ENCODE peak calls at places on chromosomes 3 and 15, in eight cellular contexts. One of them, this sample, is unnamed.
A peak's percentile ranks its signal among the peaks of the same experiment; 100 is the strongest.

GRCh38 chr3:49164983-49165720 is 979 bp downstream of the CCDC71 start:
- DNase-seq in A549: no peak
- DNase-seq in HCT116: no peak
- DNase-seq in SK-N-SH: peak; percentile 45
- DNase-seq in K562: no peak
- DNase-seq in GM12878: no peak
- DNase-seq in HepG2: no peak
- DNase-seq in H1: no peak
- DNase-seq in this sample: no peak

GRCh38 chr3:133868166-133868565 is 27.5 kb downstream of the RAB6B start:
- DNase-seq in A549: no peak
- DNase-seq in HCT116: no peak
- DNase-seq in SK-N-SH: no peak
- DNase-seq in K562: no peak
- DNase-seq in GM12878: no peak
- DNase-seq in HepG2: no peak
- DNase-seq in H1: no peak
- DNase-seq in this sample: no peak

GRCh38 chr3:128498901-128499530 is 6.0 kb upstream of the GATA2 start:
- DNase-seq in A549: no peak
- DNase-seq in HCT116: no peak
- DNase-seq in SK-N-SH: no peak
- DNase-seq in K562: no peak
- DNase-seq in GM12878: no peak
- DNase-seq in HepG2: no peak
- DNase-seq in H1: peak; percentile 31
- DNase-seq in this sample: no peak

GRCh38 chr15:78056714-78057269 is 20.7 kb downstream of the TBC1D2B start:
- DNase-seq in A549: no peak
- DNase-seq in HCT116: no peak
- DNase-seq in SK-N-SH: no peak
- DNase-seq in K562: no peak
- DNase-seq in GM12878: no peak
- DNase-seq in HepG2: no peak
- DNase-seq in H1: no peak
- DNase-seq in this sample: peak; percentile 45

GRCh38 chr3:129233538-129233937 is 15.9 kb upstream of the COPG1 start:
- DNase-seq in A549: no peak
- DNase-seq in HCT116: no peak
- DNase-seq in SK-N-SH: no peak
- DNase-seq in K562: no peak
- DNase-seq in GM12878: peak; percentile 91
- DNase-seq in HepG2: no peak
- DNase-seq in H1: no peak
- DNase-seq in this sample: no peak

GRCh38 chr3:123489400-123490004 is 40.6 kb upstream of the ADCY5 start:
- DNase-seq in A549: peak; percentile 60
- DNase-seq in HCT116: peak; percentile 29
- DNase-seq in SK-N-SH: peak; percentile 83
- DNase-seq in K562: peak; percentile 72
- DNase-seq in GM12878: no peak
- DNase-seq in HepG2: peak; percentile 27
- DNase-seq in H1: peak; percentile 96
- DNase-seq in this sample: peak; percentile 56

GRCh38 chr3:106699093-106699492 is 678.1 kb upstream of the CCDC54 start:
- DNase-seq in A549: no peak
- DNase-seq in HCT116: no peak
- DNase-seq in SK-N-SH: no peak
- DNase-seq in K562: no peak
- DNase-seq in GM12878: no peak
- DNase-seq in HepG2: no peak
- DNase-seq in H1: no peak
- DNase-seq in this sample: no peak

GRCh38 chr3:142916611-142917010 is 27.7 kb upstream of the PCOLCE2 start:
- DNase-seq in A549: no peak
- DNase-seq in HCT116: no peak
- DNase-seq in SK-N-SH: no peak
- DNase-seq in K562: no peak
- DNase-seq in GM12878: no peak
- DNase-seq in HepG2: no peak
- DNase-seq in H1: no peak
- DNase-seq in this sample: no peak

GRCh38 chr3:195176776-195177175 is 94.2 kb downstream of the XXYLT1 start:
- DNase-seq in A549: no peak
- DNase-seq in HCT116: no peak
- DNase-seq in SK-N-SH: no peak
- DNase-seq in K562: no peak
- DNase-seq in GM12878: no peak
- DNase-seq in HepG2: no peak
- DNase-seq in H1: no peak
- DNase-seq in this sample: no peak

GRCh38 chr15:63575312-63575711 is 21.9 kb upstream of the FBXL22 start:
- DNase-seq in A549: no peak
- DNase-seq in HCT116: no peak
- DNase-seq in SK-N-SH: no peak
- DNase-seq in K562: no peak
- DNase-seq in GM12878: no peak
- DNase-seq in HepG2: no peak
- DNase-seq in H1: no peak
- DNase-seq in this sample: no peak

GRCh38 chr15:81379269-81379668 is 5.3 kb upstream of the TMC3 start:
- DNase-seq in A549: no peak
- DNase-seq in HCT116: no peak
- DNase-seq in SK-N-SH: no peak
- DNase-seq in K562: no peak
- DNase-seq in GM12878: no peak
- DNase-seq in HepG2: no peak
- DNase-seq in H1: no peak
- DNase-seq in this sample: no peak

GRCh38 chr3:38354588-38355344 is 8.2 kb downstream of the XYLB start:
- DNase-seq in A549: no peak
- DNase-seq in HCT116: no peak
- DNase-seq in SK-N-SH: no peak
- DNase-seq in K562: no peak
- DNase-seq in GM12878: no peak
- DNase-seq in HepG2: no peak
- DNase-seq in H1: no peak
- DNase-seq in this sample: peak; percentile 68

GRCh38 chr3:10758304-10759037 is 57.6 kb upstream of the SLC6A11 start:
- DNase-seq in A549: peak; percentile 87
- DNase-seq in HCT116: peak; percentile 51
- DNase-seq in SK-N-SH: peak; percentile 86
- DNase-seq in K562: peak; percentile 84
- DNase-seq in GM12878: peak; percentile 16
- DNase-seq in HepG2: peak; percentile 60
- DNase-seq in H1: peak; percentile 69
- DNase-seq in this sample: peak; percentile 66

GRCh38 chr3:167913218-167913902 is 177.8 kb downstream of the SERPINI1 start:
- DNase-seq in A549: peak; percentile 2
- DNase-seq in HCT116: peak; percentile 31
- DNase-seq in SK-N-SH: peak; percentile 10
- DNase-seq in K562: no peak
- DNase-seq in GM12878: no peak
- DNase-seq in HepG2: no peak
- DNase-seq in H1: no peak
- DNase-seq in this sample: peak; percentile 3

GRCh38 chr3:10238330-10238995 is 9.8 kb upstream of the TATDN2 start:
- DNase-seq in A549: no peak
- DNase-seq in HCT116: no peak
- DNase-seq in SK-N-SH: no peak
- DNase-seq in K562: peak; percentile 39
- DNase-seq in GM12878: no peak
- DNase-seq in HepG2: no peak
- DNase-seq in H1: no peak
- DNase-seq in this sample: no peak

GRCh38 chr3:36906504-36907149 is 38.2 kb downstream of the TRANK1 start:
- DNase-seq in A549: no peak
- DNase-seq in HCT116: no peak
- DNase-seq in SK-N-SH: no peak
- DNase-seq in K562: no peak
- DNase-seq in GM12878: no peak
- DNase-seq in HepG2: no peak
- DNase-seq in H1: no peak
- DNase-seq in this sample: peak; percentile 67
- TF ChIP-seq RAD21 in A549: no peak
- TF ChIP-seq RAD21 in HCT116: no peak
- TF ChIP-seq RAD21 in SK-N-SH: no peak
- TF ChIP-seq RAD21 in K562: no peak
- TF ChIP-seq RAD21 in GM12878: no peak
- TF ChIP-seq RAD21 in HepG2: no peak
- TF ChIP-seq RAD21 in H1: no peak
- TF ChIP-seq RAD21 in this sample: no peak

GRCh38 chr15:67105065-67105951 is 39.9 kb downstream of the SMAD3 start:
- DNase-seq in A549: peak; percentile 97
- DNase-seq in HCT116: peak; percentile 90
- DNase-seq in SK-N-SH: no peak
- DNase-seq in K562: no peak
- DNase-seq in GM12878: no peak
- DNase-seq in HepG2: peak; percentile 93
- DNase-seq in H1: no peak
- DNase-seq in this sample: peak; percentile 99

GRCh38 chr15:67106764-67107013 is 41.3 kb downstream of the SMAD3 start:
- DNase-seq in A549: no peak
- DNase-seq in HCT116: no peak
- DNase-seq in SK-N-SH: no peak
- DNase-seq in K562: no peak
- DNase-seq in GM12878: no peak
- DNase-seq in HepG2: no peak
- DNase-seq in H1: no peak
- DNase-seq in this sample: no peak

GRCh38 chr15:67104453-67104852 is 39.1 kb downstream of the SMAD3 start:
- DNase-seq in A549: no peak
- DNase-seq in HCT116: no peak
- DNase-seq in SK-N-SH: no peak
- DNase-seq in K562: no peak
- DNase-seq in GM12878: no peak
- DNase-seq in HepG2: no peak
- DNase-seq in H1: no peak
- DNase-seq in this sample: no peak

GRCh38 chr15:67107014-67107812 is 41.8 kb downstream of the SMAD3 start:
- DNase-seq in A549: peak; percentile 99
- DNase-seq in HCT116: peak; percentile 99
- DNase-seq in SK-N-SH: no peak
- DNase-seq in K562: peak; percentile 53
- DNase-seq in GM12878: no peak
- DNase-seq in HepG2: peak; percentile 65
- DNase-seq in H1: no peak
- DNase-seq in this sample: peak; percentile 100

DNA sequence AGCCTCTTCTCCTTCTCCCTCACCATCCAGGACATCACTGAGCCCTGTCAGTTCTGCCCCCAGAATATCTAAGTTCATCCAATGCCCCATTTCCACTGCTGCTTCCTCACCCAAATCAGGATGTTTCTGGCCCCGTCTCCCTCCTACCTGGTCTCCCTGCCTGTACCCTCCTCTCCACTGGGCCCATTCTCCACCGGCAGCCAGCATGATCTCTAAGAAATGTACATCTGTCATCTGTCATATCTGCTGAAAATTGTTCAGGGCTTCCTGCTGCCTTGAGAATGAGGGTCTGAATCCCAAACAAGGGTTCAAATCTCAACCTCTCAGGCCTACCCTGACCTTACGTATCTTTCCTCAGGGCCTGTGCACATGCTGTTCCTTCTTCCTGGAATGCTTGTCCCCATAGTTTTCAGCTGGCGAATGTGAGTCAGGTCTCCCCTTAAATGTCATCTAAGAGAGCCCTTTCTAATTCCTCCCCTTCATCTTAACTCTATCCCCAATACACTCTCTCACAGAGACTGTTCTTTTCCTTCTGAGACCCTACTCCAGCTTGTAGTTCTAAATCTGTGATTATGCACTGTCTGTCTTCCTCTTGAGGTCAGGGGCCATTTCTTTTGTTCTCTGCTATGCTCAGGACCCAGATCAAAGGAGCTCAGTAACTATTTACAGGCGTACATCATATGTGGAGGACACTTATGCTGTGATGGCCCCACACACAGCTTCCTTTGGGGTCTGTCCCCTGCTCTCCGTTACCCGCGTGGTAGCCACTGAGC is 40.8 kb downstream of the SMAD3 start:
- DNase-seq in A549: no peak
- DNase-seq in HCT116: no peak
- DNase-seq in SK-N-SH: no peak
- DNase-seq in K562: no peak
- DNase-seq in GM12878: no peak
- DNase-seq in HepG2: no peak
- DNase-seq in H1: no peak
- DNase-seq in this sample: no peak
- TF ChIP-seq CTCF in A549: no peak
- TF ChIP-seq CTCF in HCT116: no peak
- TF ChIP-seq CTCF in SK-N-SH: no peak
- TF ChIP-seq CTCF in K562: no peak
- TF ChIP-seq CTCF in GM12878: no peak
- TF ChIP-seq CTCF in HepG2: no peak
- TF ChIP-seq CTCF in H1: no peak
- TF ChIP-seq CTCF in this sample: no peak

GRCh38 chr3:131541288-131541687 is 38.5 kb upstream of the MRPL3 start:
- DNase-seq in A549: no peak
- DNase-seq in HCT116: no peak
- DNase-seq in SK-N-SH: no peak
- DNase-seq in K562: no peak
- DNase-seq in GM12878: no peak
- DNase-seq in HepG2: no peak
- DNase-seq in H1: no peak
- DNase-seq in this sample: no peak

GRCh38 chr3:131540143-131540542 is 37.4 kb upstream of the MRPL3 start:
- DNase-seq in A549: no peak
- DNase-seq in HCT116: no peak
- DNase-seq in SK-N-SH: no peak
- DNase-seq in K562: no peak
- DNase-seq in GM12878: no peak
- DNase-seq in HepG2: no peak
- DNase-seq in H1: no peak
- DNase-seq in this sample: no peak

GRCh38 chr3:131540821-131541220 is 38.0 kb upstream of the MRPL3 start:
- DNase-seq in A549: no peak
- DNase-seq in HCT116: no peak
- DNase-seq in SK-N-SH: no peak
- DNase-seq in K562: no peak
- DNase-seq in GM12878: no peak
- DNase-seq in HepG2: no peak
- DNase-seq in H1: no peak
- DNase-seq in this sample: no peak

GRCh38 chr3:131544557-131544956 is 41.8 kb upstream of the MRPL3 start:
- DNase-seq in A549: no peak
- DNase-seq in HCT116: no peak
- DNase-seq in SK-N-SH: no peak
- DNase-seq in K562: no peak
- DNase-seq in GM12878: no peak
- DNase-seq in HepG2: no peak
- DNase-seq in H1: no peak
- DNase-seq in this sample: no peak

GRCh38 chr3:131543714-131544113 is 40.9 kb upstream of the MRPL3 start:
- DNase-seq in A549: no peak
- DNase-seq in HCT116: peak; percentile 49
- DNase-seq in SK-N-SH: no peak
- DNase-seq in K562: no peak
- DNase-seq in GM12878: no peak
- DNase-seq in HepG2: no peak
- DNase-seq in H1: no peak
- DNase-seq in this sample: peak; percentile 84
- TF ChIP-seq RAD21 in A549: no peak
- TF ChIP-seq RAD21 in HCT116: peak; percentile 25
- TF ChIP-seq RAD21 in SK-N-SH: peak; percentile 35
- TF ChIP-seq RAD21 in K562: no peak
- TF ChIP-seq RAD21 in GM12878: no peak
- TF ChIP-seq RAD21 in HepG2: no peak
- TF ChIP-seq RAD21 in H1: no peak
- TF ChIP-seq RAD21 in this sample: no peak

GRCh38 chr3:127476936-127477335 is 113.6 kb downstream of the TPRA1 start:
- DNase-seq in A549: no peak
- DNase-seq in HCT116: no peak
- DNase-seq in SK-N-SH: no peak
- DNase-seq in K562: no peak
- DNase-seq in GM12878: no peak
- DNase-seq in HepG2: no peak
- DNase-seq in H1: no peak
- DNase-seq in this sample: no peak
- TF ChIP-seq CTCF in A549: no peak
- TF ChIP-seq CTCF in HCT116: no peak
- TF ChIP-seq CTCF in SK-N-SH: no peak
- TF ChIP-seq CTCF in K562: no peak
- TF ChIP-seq CTCF in GM12878: no peak
- TF ChIP-seq CTCF in HepG2: no peak
- TF ChIP-seq CTCF in H1: no peak
- TF ChIP-seq CTCF in this sample: no peak